ENCODE peak calls at places on chromosome 1, in four cellular contexts. U is LoVo, B is body of pancreas, L is HCT116. P is an unnamed sample.

GRCh38 chr1:156816561-156817328 is at the start of gene SH2D2A:
- DNase-seq in L (no peak), B (peak; percentile 40), U (no peak), P (peak; percentile 50)

GRCh38 chr1:112735752-112736151 is 20.6 kb upstream of the PPM1J start:
- DNase-seq in U (peak; percentile 46), L (peak; percentile 62), B (no peak), P (no peak)

GRCh38 chr1:106937104-106937503 is 119.4 kb upstream of the PRMT6 start:
- DNase-seq in U (no peak), L (no peak), B (no peak), P (no peak)

GRCh38 chr1:162142968-162143367 is 73.5 kb downstream of the NOS1AP start:
- DNase-seq in U (no peak), L (no peak), B (no peak), P (no peak)

GRCh38 chr1:101728029-101728428 is 268.7 kb downstream of the OLFM3 start:
- DNase-seq in B (no peak), L (no peak), U (no peak), P (no peak)

GRCh38 chr1:184028854-184029623 is 8.5 kb downstream of the COLGALT2 start:
- DNase-seq in L (no peak), U (no peak), B (peak; percentile 52), P (no peak)

GRCh38 chr1:160400284-160400645 is at the start of gene VANGL2:
- DNase-seq in L (no peak), U (peak; percentile 34), B (peak; percentile 86), P (peak; percentile 80)

GRCh38 chr1:190170321-190170720 is 307.3 kb downstream of the BRINP3 start:
- DNase-seq in L (no peak), B (no peak), U (no peak), P (no peak)

GRCh38 chr1:115977481-115978258 is 1.4 kb downstream of the SLC22A15 start:
- DNase-seq in L (peak; percentile 27), B (no peak), U (peak; percentile 32), P (no peak)

GRCh38 chr1:236159704-236160539 is 17.6 kb downstream of the GPR137B start:
- DNase-seq in U (no peak), B (no peak), L (no peak), P (peak; percentile 49)

GRCh38 chr1:108071601-108072000 is 106.6 kb upstream of the VAV3 start:
- DNase-seq in U (no peak), B (no peak), L (no peak), P (no peak)

GRCh38 chr1:151838491-151839412 is 868 bp downstream of the C2CD4D start:
- DNase-seq in U (no peak), L (no peak), B (no peak), P (no peak)

GRCh38 chr1:192709544-192709943 is 73.6 kb downstream of the RGS13 start:
- DNase-seq in B (no peak), L (no peak), U (no peak), P (no peak)

GRCh38 chr1:170790651-170791071 is 126.7 kb downstream of the PRRX1 start:
- DNase-seq in U (no peak), B (no peak), L (no peak), P (no peak)

GRCh38 chr1:219085988-219086387 is 87.7 kb upstream of the LYPLAL1 start:
- DNase-seq in B (no peak), U (no peak), L (no peak), P (no peak)

GRCh38 chr1:209657140-209657879 is 5.1 kb upstream of the LAMB3 start:
- DNase-seq in L (peak; percentile 82), U (no peak), B (no peak), P (no peak)

P was measured in colonic mucosa.